ENCODE peak calls at places on chromosomes 6 and 20, in four cellular contexts. V, D, W and S are unnamed samples.
A peak's percentile ranks its signal among the peaks of the same experiment; 100 is the strongest.

GRCh38 chr6:145548941-145549652 is 186.2 kb downstream of the EPM2A start:
- DNase-seq in V (peak; percentile 19), D (no peak), W (no peak), S (peak; percentile 25)

GRCh38 chr6:36730424-36731380 is 33.1 kb downstream of the RAB44 start:
- DNase-seq in V (no peak), D (no peak), W (no peak), S (no peak)

GRCh38 chr6:150894935-150895686 is 29.6 kb downstream of the MTHFD1L start:
- DNase-seq in V (peak; percentile 29), D (no peak), W (peak; percentile 61), S (peak; percentile 63)

GRCh38 chr6:18147160-18147559 is 7.7 kb downstream of the TPMT start:
- DNase-seq in V (peak; percentile 94), D (no peak), W (no peak), S (no peak)

GRCh38 chr6:32223258-32224235 is at the start of gene NOTCH4:
- DNase-seq in V (no peak), D (no peak), W (no peak), S (no peak)

GRCh38 chr6:39114395-39114706 is 635 bp downstream of the SAYSD1 start:
- DNase-seq in V (no peak), D (no peak), W (no peak), S (no peak)

GRCh38 chr6:112947507-112947906 is 600.4 kb downstream of the RFPL4B start:
- DNase-seq in V (no peak), D (no peak), W (no peak), S (no peak)

GRCh38 chr6:28606424-28607391 is 81.0 kb downstream of the GPX5 start:
- DNase-seq in V (peak; percentile 59), D (peak; percentile 81), W (peak; percentile 45), S (peak; percentile 69)

GRCh38 chr20:63084563-63084927 is 77.8 kb upstream of the BHLHE23 start:
- DNase-seq in V (no peak), D (no peak), W (no peak), S (no peak)

GRCh38 chr6:75611702-75612375 is 10.2 kb downstream of the SENP6 start:
- DNase-seq in V (no peak), D (no peak), W (no peak), S (peak; percentile 44)

GRCh38 chr20:16942702-16943101 is 194.5 kb downstream of the OTOR start:
- DNase-seq in V (no peak), D (no peak), W (no peak), S (peak; percentile 66)

GRCh38 chr20:54255157-54255556 is 47.3 kb downstream of the PFDN4 start:
- DNase-seq in V (no peak), D (no peak), W (no peak), S (peak; percentile 59)

GRCh38 chr6:109308018-109308492 is 74.2 kb downstream of the CD164 start:
- DNase-seq in V (peak; percentile 60), D (no peak), W (no peak), S (peak; percentile 51)

GRCh38 chr6:110662468-110663211 is 152.6 kb downstream of the CDK19 start:
- DNase-seq in V (peak; percentile 74), D (no peak), W (no peak), S (no peak)

GRCh38 chr6:169302255-169302654 is 48.6 kb upstream of the THBS2 start:
- DNase-seq in V (no peak), D (no peak), W (no peak), S (no peak)

GRCh38 chr6:77231438-77232305 is 231.6 kb downstream of the HTR1B start:
- DNase-seq in V (no peak), D (no peak), W (no peak), S (no peak)

GRCh38 chr6:29632789-29633531 is at the start of gene GABBR1:
- DNase-seq in V (peak; percentile 77), D (peak; percentile 89), W (no peak), S (peak; percentile 85)
- H3K27ac ChIP-seq in V (no peak within 1 kb of the TSS), D (no peak within 1 kb of the TSS), W (peak within 1 kb of the TSS; percentile 17), S (no peak within 1 kb of the TSS)

GRCh38 chr20:43948455-43948854 is 33.8 kb downstream of the TOX2 start:
- DNase-seq in V (no peak), D (no peak), W (no peak), S (no peak)

GRCh38 chr20:43946659-43947315 is 32.1 kb downstream of the TOX2 start:
- DNase-seq in V (no peak), D (no peak), W (no peak), S (no peak)

GRCh38 chr20:43946206-43946491 is 31.5 kb downstream of the TOX2 start:
- DNase-seq in V (no peak), D (no peak), W (no peak), S (no peak)

GRCh38 chr20:43945391-43946205 is 30.9 kb downstream of the TOX2 start:
- DNase-seq in V (no peak), D (no peak), W (no peak), S (no peak)

DNA sequence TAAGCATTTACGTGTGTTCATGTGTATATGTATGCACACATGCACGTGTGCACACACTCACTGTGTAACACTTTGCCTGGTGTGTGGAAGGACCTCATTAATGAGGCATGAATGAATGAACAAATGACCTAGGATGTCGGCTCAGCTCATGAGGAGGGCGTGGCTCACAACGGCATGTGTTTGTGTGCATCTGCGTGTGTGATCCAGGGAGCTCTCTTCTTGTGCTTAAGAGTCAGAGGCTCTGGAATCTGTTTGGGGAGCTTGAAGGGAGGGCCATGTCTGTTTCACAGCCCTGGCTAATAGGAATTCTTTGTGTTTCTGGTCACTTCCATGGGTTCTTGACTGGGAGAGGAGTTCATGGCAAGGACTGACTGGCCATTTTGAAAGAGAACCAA is 32.7 kb downstream of the TOX2 start:
- DNase-seq in V (no peak), D (no peak), W (no peak), S (no peak)
- H4K20me1 ChIP-seq in V (no peaks in the 10 kb centered on the region), D (no peaks in the 10 kb centered on the region), W (no peaks in the 10 kb centered on the region), S (no peaks in the 10 kb centered on the region)

GRCh38 chr6:157478926-157479325 is 97.9 kb downstream of the ZDHHC14 start:
- DNase-seq in V (no peak), D (no peak), W (no peak), S (no peak)
- H3K27ac ChIP-seq in V (no peak overlapping the region), D (no peak overlapping the region), W (no peak overlapping the region), S (no peak overlapping the region)

DNA sequence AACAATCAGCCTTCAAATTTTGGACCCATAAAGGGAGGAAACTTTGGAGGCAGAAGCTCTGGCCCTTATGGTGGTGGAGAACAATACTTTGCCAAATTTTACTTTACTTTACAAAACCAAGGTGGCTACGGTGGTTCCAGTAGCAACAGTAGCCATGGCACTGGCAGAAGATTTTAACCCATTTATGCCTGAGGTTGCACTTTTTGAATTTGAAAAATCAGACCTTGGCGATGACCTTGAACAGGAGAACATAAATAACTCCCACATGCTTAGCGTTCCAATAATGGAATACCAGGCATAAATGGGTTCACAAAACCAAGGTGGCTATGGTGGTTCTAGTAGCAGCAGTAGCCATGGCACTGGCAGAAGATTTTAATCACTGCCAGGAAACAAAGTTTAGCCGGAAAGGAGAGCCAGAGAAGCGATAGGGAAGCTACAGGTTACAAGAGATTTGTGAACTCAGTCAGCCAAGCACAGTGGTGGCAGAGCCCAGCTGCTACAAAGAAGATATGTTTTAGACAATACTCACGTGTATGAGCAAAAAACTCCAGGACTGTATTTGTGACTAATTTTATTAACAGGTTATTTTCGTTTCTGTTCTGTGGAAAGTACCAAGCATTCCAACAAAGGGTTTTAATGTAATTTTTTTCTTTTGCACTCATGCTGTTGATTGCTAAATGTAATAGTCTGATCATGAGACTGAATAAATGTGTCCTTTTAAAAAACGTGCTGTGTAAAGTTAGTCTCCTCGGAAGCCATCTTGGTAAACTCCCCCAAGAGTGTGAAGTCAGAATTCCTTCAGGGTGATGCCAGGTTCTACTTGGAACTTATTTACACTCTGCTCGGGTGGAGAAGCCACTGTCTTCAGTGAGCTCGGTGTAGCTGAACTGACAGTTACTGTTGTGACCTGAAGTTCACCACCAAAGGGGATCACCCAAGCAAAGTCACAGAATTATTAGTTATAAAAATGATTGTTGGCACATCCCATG is 6.7 kb downstream of the SFT2D1 start:
- DNase-seq in V (no peak), D (no peak), W (peak; percentile 71), S (no peak)
- H4K20me1 ChIP-seq in V (no peaks in the 10 kb centered on the region), D (no peaks in the 10 kb centered on the region), W (peaks cover 3% of the 10 kb centered on the region), S (no peaks in the 10 kb centered on the region)

GRCh38 chr20:41854765-41855164 is 236.6 kb upstream of the CHD6 start:
- DNase-seq in V (peak; percentile 36), D (no peak), W (no peak), S (peak; percentile 0)
- H3K27ac ChIP-seq in V (no peak overlapping the region), D (no peak overlapping the region), W (no peak overlapping the region), S (no peak overlapping the region)

GRCh38 chr20:49909499-49910339 is 5.6 kb downstream of the SPATA2 start:
- DNase-seq in V (no peak), D (no peak), W (no peak), S (no peak)
- H4K20me1 ChIP-seq in V (peaks cover 18% of the 10 kb centered on the region), D (no peaks in the 10 kb centered on the region), W (no peaks in the 10 kb centered on the region), S (no peaks in the 10 kb centered on the region)

DNA sequence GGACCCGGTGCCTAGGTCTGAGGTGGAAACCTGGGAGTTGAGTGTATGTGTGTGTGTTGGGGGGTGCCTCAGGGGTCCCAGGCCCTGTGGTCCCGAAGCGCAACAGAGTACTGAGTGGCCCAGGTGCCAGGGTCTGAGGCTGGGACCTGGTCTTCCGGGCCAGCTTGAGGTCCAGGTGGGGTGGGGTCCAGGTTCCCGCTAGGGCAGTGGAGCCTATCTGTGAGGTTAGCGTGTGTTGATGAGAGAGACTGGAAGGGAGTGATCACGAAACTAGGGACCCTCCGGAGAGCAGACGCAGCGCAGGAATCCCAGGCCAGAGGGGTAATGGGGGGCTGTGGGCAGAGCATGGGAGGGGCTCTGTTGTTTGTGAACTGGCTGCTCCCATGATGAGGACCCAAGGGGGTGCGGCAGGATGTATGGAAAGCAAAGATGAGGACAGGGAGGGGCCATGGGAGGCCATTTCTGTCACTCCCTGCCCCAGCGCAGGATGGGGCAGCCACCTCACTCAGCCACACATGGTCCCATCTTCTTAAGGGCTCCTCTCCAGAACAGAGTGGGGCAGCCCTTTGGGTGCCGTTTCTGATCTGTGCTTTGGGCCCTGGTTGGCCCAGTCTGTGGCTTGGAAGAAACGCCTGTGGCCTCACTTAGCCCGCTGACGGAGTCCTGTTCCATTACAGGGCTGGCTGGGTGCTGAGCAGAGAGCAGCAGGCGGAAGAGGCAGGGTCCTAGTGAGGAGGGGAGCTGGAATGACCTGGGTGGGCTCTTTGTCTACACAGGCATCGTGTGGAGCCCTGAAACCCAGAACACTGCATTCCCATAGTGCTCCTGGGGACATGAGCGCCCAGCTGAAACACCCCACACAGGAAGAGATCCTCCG is 872 bp downstream of the HSPA12B start:
- DNase-seq in V (no peak), D (no peak), W (no peak), S (no peak)
- H3K27ac ChIP-seq in V (no peak overlapping the region), D (no peak overlapping the region), W (no peak overlapping the region), S (no peak overlapping the region)

GRCh38 chr6:163147988-163148387 is 266.5 kb upstream of the QKI start:
- DNase-seq in V (peak; percentile 8), D (no peak), W (no peak), S (no peak)

GRCh38 chr6:163149535-163149848 is 265.0 kb upstream of the QKI start:
- DNase-seq in V (no peak), D (peak; percentile 49), W (no peak), S (no peak)

GRCh38 chr6:163148781-163149534 is 265.6 kb upstream of the QKI start:
- DNase-seq in V (no peak), D (no peak), W (no peak), S (no peak)

GRCh38 chr6:163151212-163151611 is 263.3 kb upstream of the QKI start:
- DNase-seq in V (no peak), D (no peak), W (no peak), S (peak; percentile 12)

DNA sequence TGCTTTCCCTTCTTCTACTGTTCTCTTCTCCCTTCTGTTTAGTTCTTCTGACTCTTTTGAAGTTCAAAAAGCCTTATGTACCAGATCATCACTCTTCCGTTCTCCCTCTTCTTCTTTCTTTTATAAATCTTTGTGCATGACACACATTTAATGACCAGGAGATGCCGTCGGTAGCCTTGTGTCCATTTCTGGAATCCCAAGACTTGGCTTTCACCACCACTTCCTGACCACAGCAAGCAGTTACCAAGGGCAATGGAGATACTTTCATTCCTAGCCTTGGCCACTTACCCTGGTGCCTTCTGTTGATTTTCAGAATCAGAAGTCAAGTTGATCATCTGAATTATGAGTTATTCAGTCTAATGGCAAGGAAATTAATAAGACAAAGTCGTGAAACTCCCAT is 268.5 kb upstream of the QKI start:
- DNase-seq in V (no peak), D (no peak), W (no peak), S (peak; percentile 64)
- H4K20me1 ChIP-seq in V (no peaks in the 10 kb centered on the region), D (no peaks in the 10 kb centered on the region), W (no peaks in the 10 kb centered on the region), S (no peaks in the 10 kb centered on the region)